ENCODE peak calls at places on chromosomes 12 and 14, in ten cellular contexts. One of them, this sample, is unnamed.

GRCh38 chr14:60349663-60350365 is 100.8 kb downstream of the PPM1A start:
- DNase-seq in CD8-positive, alpha-beta T cell: no peak
- DNase-seq in HFF-Myc: no peak
- DNase-seq in GM06990: no peak
- DNase-seq in A549: peak
- DNase-seq in left ventricle myocardium inferior: no peak
- DNase-seq in fibroblast of pulmonary artery: peak
- DNase-seq in hepatocyte: peak
- DNase-seq in HCT116: peak
- DNase-seq in foreskin fibroblast: peak
- DNase-seq in this sample: no peak

GRCh38 chr12:795305-795704 is 42.9 kb downstream of the WNK1 start:
- DNase-seq in CD8-positive, alpha-beta T cell: no peak
- DNase-seq in HFF-Myc: no peak
- DNase-seq in GM06990: peak
- DNase-seq in A549: no peak
- DNase-seq in left ventricle myocardium inferior: no peak
- DNase-seq in fibroblast of pulmonary artery: no peak
- DNase-seq in hepatocyte: no peak
- DNase-seq in HCT116: no peak
- DNase-seq in foreskin fibroblast: no peak
- DNase-seq in this sample: no peak

GRCh38 chr12:26939192-26939832 is 1.0 kb downstream of the FGFR1OP2 start:
- DNase-seq in CD8-positive, alpha-beta T cell: no peak
- DNase-seq in HFF-Myc: no peak
- DNase-seq in GM06990: no peak
- DNase-seq in A549: no peak
- DNase-seq in left ventricle myocardium inferior: no peak
- DNase-seq in fibroblast of pulmonary artery: no peak
- DNase-seq in hepatocyte: no peak
- DNase-seq in HCT116: no peak
- DNase-seq in foreskin fibroblast: no peak
- DNase-seq in this sample: no peak

GRCh38 chr12:2772370-2772769 is 22.4 kb upstream of the FKBP4 start:
- DNase-seq in CD8-positive, alpha-beta T cell: no peak
- DNase-seq in HFF-Myc: no peak
- DNase-seq in GM06990: no peak
- DNase-seq in A549: no peak
- DNase-seq in left ventricle myocardium inferior: no peak
- DNase-seq in fibroblast of pulmonary artery: no peak
- DNase-seq in hepatocyte: no peak
- DNase-seq in HCT116: no peak
- DNase-seq in foreskin fibroblast: no peak
- DNase-seq in this sample: no peak

GRCh38 chr14:103194256-103195045 is 71.2 kb downstream of the TNFAIP2 start:
- DNase-seq in CD8-positive, alpha-beta T cell: no peak
- DNase-seq in HFF-Myc: no peak
- DNase-seq in GM06990: no peak
- DNase-seq in A549: peak
- DNase-seq in left ventricle myocardium inferior: no peak
- DNase-seq in fibroblast of pulmonary artery: peak
- DNase-seq in hepatocyte: no peak
- DNase-seq in HCT116: no peak
- DNase-seq in foreskin fibroblast: no peak
- DNase-seq in this sample: no peak

GRCh38 chr12:1313906-1314305 is 280.5 kb downstream of the FBXL14 start:
- DNase-seq in CD8-positive, alpha-beta T cell: no peak
- DNase-seq in HFF-Myc: no peak
- DNase-seq in GM06990: no peak
- DNase-seq in A549: no peak
- DNase-seq in left ventricle myocardium inferior: no peak
- DNase-seq in fibroblast of pulmonary artery: no peak
- DNase-seq in hepatocyte: no peak
- DNase-seq in HCT116: no peak
- DNase-seq in foreskin fibroblast: no peak
- DNase-seq in this sample: no peak

GRCh38 chr12:59626382-59626781 is 30.6 kb downstream of the SLC16A7 start:
- DNase-seq in CD8-positive, alpha-beta T cell: no peak
- DNase-seq in HFF-Myc: peak
- DNase-seq in GM06990: no peak
- DNase-seq in A549: no peak
- DNase-seq in left ventricle myocardium inferior: no peak
- DNase-seq in fibroblast of pulmonary artery: no peak
- DNase-seq in hepatocyte: no peak
- DNase-seq in HCT116: no peak
- DNase-seq in foreskin fibroblast: no peak
- DNase-seq in this sample: no peak

GRCh38 chr14:51305761-51306160 is 65.7 kb downstream of the TMX1 start:
- DNase-seq in CD8-positive, alpha-beta T cell: no peak
- DNase-seq in HFF-Myc: no peak
- DNase-seq in GM06990: no peak
- DNase-seq in A549: no peak
- DNase-seq in left ventricle myocardium inferior: no peak
- DNase-seq in fibroblast of pulmonary artery: no peak
- DNase-seq in hepatocyte: no peak
- DNase-seq in HCT116: no peak
- DNase-seq in foreskin fibroblast: no peak
- DNase-seq in this sample: no peak

GRCh38 chr12:18355429-18355828 is 94.1 kb downstream of the PIK3C2G start:
- DNase-seq in CD8-positive, alpha-beta T cell: no peak
- DNase-seq in HFF-Myc: no peak
- DNase-seq in GM06990: no peak
- DNase-seq in A549: no peak
- DNase-seq in left ventricle myocardium inferior: no peak
- DNase-seq in fibroblast of pulmonary artery: no peak
- DNase-seq in hepatocyte: no peak
- DNase-seq in HCT116: no peak
- DNase-seq in foreskin fibroblast: no peak
- DNase-seq in this sample: no peak

GRCh38 chr12:49631336-49631907 is 8.1 kb downstream of the PRPF40B start:
- DNase-seq in CD8-positive, alpha-beta T cell: no peak
- DNase-seq in HFF-Myc: no peak
- DNase-seq in GM06990: no peak
- DNase-seq in A549: no peak
- DNase-seq in left ventricle myocardium inferior: no peak
- DNase-seq in fibroblast of pulmonary artery: no peak
- DNase-seq in hepatocyte: no peak
- DNase-seq in HCT116: no peak
- DNase-seq in foreskin fibroblast: no peak
- DNase-seq in this sample: no peak

GRCh38 chr14:81273521-81273920 is 52.8 kb upstream of the GTF2A1 start:
- DNase-seq in CD8-positive, alpha-beta T cell: no peak
- DNase-seq in HFF-Myc: no peak
- DNase-seq in GM06990: no peak
- DNase-seq in A549: no peak
- DNase-seq in left ventricle myocardium inferior: no peak
- DNase-seq in fibroblast of pulmonary artery: no peak
- DNase-seq in hepatocyte: no peak
- DNase-seq in HCT116: no peak
- DNase-seq in foreskin fibroblast: no peak
- DNase-seq in this sample: no peak

DNA sequence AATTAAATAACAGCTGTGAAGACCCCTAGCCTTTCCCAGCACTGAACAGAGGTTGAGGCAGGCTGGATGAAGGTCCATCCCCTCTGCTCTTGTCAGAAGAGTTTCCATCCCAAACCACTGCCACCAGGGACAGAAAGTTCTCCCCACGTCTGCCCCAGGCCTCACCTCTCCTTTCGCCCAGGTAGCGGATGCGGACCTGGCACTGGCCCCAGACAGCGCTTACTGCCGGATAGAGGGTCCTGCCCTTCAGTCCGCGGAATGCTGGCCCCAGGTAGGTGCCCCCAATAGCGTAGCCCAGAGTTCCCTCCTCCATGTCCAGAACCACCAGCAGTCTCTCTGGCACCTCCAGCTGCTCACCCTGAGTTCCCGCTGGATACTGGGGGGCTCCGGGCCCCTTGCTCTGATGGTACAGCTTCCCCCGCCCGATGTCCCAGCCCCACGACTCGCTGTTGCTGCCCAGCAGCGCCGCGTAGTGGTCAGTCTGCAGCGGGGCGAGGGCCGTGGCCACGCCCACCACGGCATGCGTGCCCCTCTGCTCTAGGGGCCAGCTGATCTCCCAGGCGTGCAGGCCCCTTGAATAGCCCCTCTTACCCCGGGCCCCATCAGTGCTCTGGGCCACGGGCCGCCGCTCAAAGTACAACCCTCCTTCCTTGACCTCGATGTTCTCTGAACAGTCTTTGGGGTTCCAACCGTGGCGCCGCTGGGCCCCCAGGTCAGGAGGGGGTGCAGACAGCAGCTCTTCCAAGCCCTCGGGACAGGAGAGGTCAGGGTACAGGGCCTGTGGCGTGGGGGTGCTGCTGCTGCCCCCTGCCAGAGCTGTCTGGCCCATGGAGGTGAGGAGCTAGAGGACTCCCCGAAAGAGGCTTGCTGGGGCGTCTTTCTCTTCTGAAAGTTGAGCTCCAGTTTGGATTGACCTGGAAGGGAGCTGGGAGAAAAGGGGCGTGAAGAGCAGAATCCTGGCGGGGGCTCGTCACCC is 742 bp downstream of the SPSB2 start:
- DNase-seq in CD8-positive, alpha-beta T cell: peak
- DNase-seq in HFF-Myc: no peak
- DNase-seq in GM06990: peak
- DNase-seq in A549: peak
- DNase-seq in left ventricle myocardium inferior: peak
- DNase-seq in fibroblast of pulmonary artery: peak
- DNase-seq in hepatocyte: peak
- DNase-seq in HCT116: peak
- DNase-seq in foreskin fibroblast: peak
- DNase-seq in this sample: peak
- TF ChIP-seq CTCF in CD8-positive, alpha-beta T cell: peak
- TF ChIP-seq CTCF in HFF-Myc: peak
- TF ChIP-seq CTCF in GM06990: peak
- TF ChIP-seq CTCF in A549: peak
- TF ChIP-seq CTCF in left ventricle myocardium inferior: peak
- TF ChIP-seq CTCF in fibroblast of pulmonary artery: peak
- TF ChIP-seq CTCF in hepatocyte: peak
- TF ChIP-seq CTCF in HCT116: no peak
- TF ChIP-seq CTCF in foreskin fibroblast: peak
- TF ChIP-seq CTCF in this sample: peak

DNA sequence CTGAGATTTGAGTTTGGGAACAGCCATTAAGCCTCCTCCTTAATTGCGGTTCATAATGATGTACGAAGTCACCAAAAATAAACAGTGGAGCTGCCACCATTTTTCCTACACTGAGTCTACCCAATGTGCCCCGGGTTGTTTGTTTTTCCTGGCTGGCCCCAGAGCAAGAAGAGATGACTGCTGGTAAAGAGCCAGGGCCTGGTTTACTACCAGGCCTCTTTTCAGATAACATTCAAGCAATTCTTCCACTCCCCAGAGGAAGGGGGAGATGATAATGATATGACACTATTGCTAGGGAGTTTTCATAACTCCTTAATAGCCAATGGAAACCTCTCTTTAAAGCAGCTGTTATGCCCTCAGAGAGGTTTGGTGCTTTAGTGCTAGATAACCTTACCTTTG is 42.3 kb downstream of the BRAP start:
- DNase-seq in CD8-positive, alpha-beta T cell: no peak
- DNase-seq in HFF-Myc: no peak
- DNase-seq in GM06990: no peak
- DNase-seq in A549: no peak
- DNase-seq in left ventricle myocardium inferior: no peak
- DNase-seq in fibroblast of pulmonary artery: peak
- DNase-seq in hepatocyte: peak
- DNase-seq in HCT116: no peak
- DNase-seq in foreskin fibroblast: peak
- DNase-seq in this sample: no peak
- TF ChIP-seq CTCF in CD8-positive, alpha-beta T cell: no peak
- TF ChIP-seq CTCF in HFF-Myc: no peak
- TF ChIP-seq CTCF in GM06990: no peak
- TF ChIP-seq CTCF in A549: no peak
- TF ChIP-seq CTCF in left ventricle myocardium inferior: no peak
- TF ChIP-seq CTCF in fibroblast of pulmonary artery: no peak
- TF ChIP-seq CTCF in hepatocyte: no peak
- TF ChIP-seq CTCF in HCT116: no peak
- TF ChIP-seq CTCF in foreskin fibroblast: no peak
- TF ChIP-seq CTCF in this sample: no peak

DNA sequence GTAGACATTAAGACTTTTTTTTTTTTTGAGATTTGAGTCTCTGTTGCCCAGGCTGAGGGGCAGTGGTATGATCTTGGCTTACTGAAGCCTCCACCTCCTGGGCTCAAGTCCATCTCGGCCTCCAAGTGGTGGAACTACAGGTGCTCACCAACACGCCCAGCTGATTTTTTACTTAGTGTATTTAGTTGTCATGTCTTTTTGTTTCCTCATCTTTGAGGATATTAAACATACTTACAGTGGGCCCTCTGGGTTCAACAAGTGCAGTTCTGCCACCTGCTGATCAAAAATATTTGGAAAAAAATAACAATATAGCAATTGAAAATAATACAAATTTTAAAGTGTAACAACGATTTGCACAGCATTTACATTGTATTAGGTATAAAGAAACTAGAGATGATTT is 4.4 kb upstream of the B4GALNT1 start:
- DNase-seq in CD8-positive, alpha-beta T cell: no peak
- DNase-seq in HFF-Myc: no peak
- DNase-seq in GM06990: no peak
- DNase-seq in A549: peak
- DNase-seq in left ventricle myocardium inferior: no peak
- DNase-seq in fibroblast of pulmonary artery: no peak
- DNase-seq in hepatocyte: no peak
- DNase-seq in HCT116: no peak
- DNase-seq in foreskin fibroblast: no peak
- DNase-seq in this sample: no peak
- TF ChIP-seq CTCF in CD8-positive, alpha-beta T cell: no peak
- TF ChIP-seq CTCF in HFF-Myc: no peak
- TF ChIP-seq CTCF in GM06990: no peak
- TF ChIP-seq CTCF in A549: peak
- TF ChIP-seq CTCF in left ventricle myocardium inferior: no peak
- TF ChIP-seq CTCF in fibroblast of pulmonary artery: no peak
- TF ChIP-seq CTCF in hepatocyte: no peak
- TF ChIP-seq CTCF in HCT116: peak
- TF ChIP-seq CTCF in foreskin fibroblast: no peak
- TF ChIP-seq CTCF in this sample: no peak

DNA sequence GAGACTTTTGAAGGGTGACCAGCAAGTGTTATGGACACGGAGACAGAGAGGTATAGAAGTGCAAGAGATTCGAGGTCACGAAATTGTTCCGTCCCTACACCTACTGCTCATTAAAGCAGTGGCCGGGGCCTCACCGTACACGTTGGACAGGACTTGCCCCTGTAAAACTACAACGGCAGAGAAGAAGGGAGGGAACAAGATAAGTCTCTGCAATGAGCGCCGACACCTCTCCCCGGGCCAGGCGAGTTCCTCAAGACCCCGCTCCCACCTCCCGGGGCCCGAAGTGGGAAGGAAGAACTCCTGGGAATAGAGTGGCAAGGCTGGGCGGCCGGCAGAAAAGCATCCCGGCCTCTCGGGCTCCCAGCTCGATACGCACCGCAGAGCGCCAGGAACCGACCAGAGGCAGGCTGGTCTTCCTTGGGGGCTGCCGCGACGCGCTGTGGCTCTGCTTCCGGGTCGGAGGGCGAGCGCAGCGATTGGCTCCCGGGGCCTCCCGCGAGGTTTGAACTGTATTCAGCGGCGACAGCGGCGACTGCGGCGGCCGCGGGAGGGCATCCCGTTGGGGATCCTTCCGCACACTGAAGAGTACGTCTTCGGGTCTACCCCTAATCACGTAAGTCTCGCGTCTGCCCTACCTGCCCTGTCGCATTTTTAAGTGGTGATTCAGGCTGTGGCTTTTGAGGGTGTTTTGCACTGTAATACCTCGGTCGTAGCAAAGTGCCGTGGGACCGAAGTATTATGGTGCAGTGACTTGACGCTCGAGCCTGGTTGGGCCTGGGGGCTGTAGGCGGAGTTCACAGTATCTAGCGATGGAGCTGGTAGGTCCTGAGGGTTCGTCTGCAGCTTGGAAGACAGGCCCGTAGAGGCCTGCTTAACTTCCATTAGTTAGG is at the start of the genes NUP37 and PARPBP:
- DNase-seq in CD8-positive, alpha-beta T cell: peak
- DNase-seq in HFF-Myc: peak
- DNase-seq in GM06990: peak
- DNase-seq in A549: peak
- DNase-seq in left ventricle myocardium inferior: peak
- DNase-seq in fibroblast of pulmonary artery: peak
- DNase-seq in hepatocyte: peak
- DNase-seq in HCT116: peak
- DNase-seq in foreskin fibroblast: peak
- DNase-seq in this sample: peak
- TF ChIP-seq CTCF in CD8-positive, alpha-beta T cell: no peak
- TF ChIP-seq CTCF in HFF-Myc: no peak
- TF ChIP-seq CTCF in GM06990: no peak
- TF ChIP-seq CTCF in A549: no peak
- TF ChIP-seq CTCF in left ventricle myocardium inferior: peak
- TF ChIP-seq CTCF in fibroblast of pulmonary artery: no peak
- TF ChIP-seq CTCF in hepatocyte: no peak
- TF ChIP-seq CTCF in HCT116: no peak
- TF ChIP-seq CTCF in foreskin fibroblast: no peak
- TF ChIP-seq CTCF in this sample: no peak

This sample was measured in D721Med.